ENCODE peak calls at places on chromosomes 2 and 18, in six cellular contexts. M, I, N, D, B and P are unnamed samples.

GRCh38 chr2:129085386-129085785 is 766.7 kb upstream of the HS6ST1 start:
- DNase-seq in M (no peak), I (no peak), N (no peak), D (no peak), B (no peak), P (no peak)

GRCh38 chr18:70245941-70246537 is 40.6 kb upstream of the RTTN start:
- DNase-seq in M (no peak), I (no peak), N (no peak), D (no peak), B (no peak), P (no peak)

GRCh38 chr2:149611100-149611820 is 23.7 kb upstream of the MMADHC start:
- DNase-seq in M (no peak), I (no peak), N (no peak), D (no peak), B (no peak), P (no peak)

GRCh38 chr18:6207941-6208340 is 206.8 kb downstream of the L3MBTL4 start:
- DNase-seq in M (no peak), I (no peak), N (no peak), D (no peak), B (no peak), P (no peak)

GRCh38 chr2:204705243-204705971 is 160.1 kb downstream of the PARD3B start:
- DNase-seq in M (no peak), I (no peak), N (no peak), D (no peak), B (no peak), P (peak)

GRCh38 chr2:240573516-240574385 is 5.5 kb downstream of the RNPEPL1 start:
- DNase-seq in M (no peak), I (no peak), N (no peak), D (no peak), B (no peak), P (no peak)

GRCh38 chr18:34947711-34948125 is 93.5 kb upstream of the MAPRE2 start:
- DNase-seq in M (no peak), I (no peak), N (no peak), D (no peak), B (no peak), P (peak)

GRCh38 chr2:39665811-39666488 is at the start of gene TMEM178A:
- DNase-seq in M (no peak), I (peak), N (no peak), D (peak), B (no peak), P (no peak)

GRCh38 chr2:119222863-119223520 is 642 bp upstream of the STEAP3 start:
- DNase-seq in M (no peak), I (no peak), N (no peak), D (no peak), B (no peak), P (no peak)

GRCh38 chr2:119224391-119224972 is 848 bp downstream of the STEAP3 start:
- DNase-seq in M (no peak), I (no peak), N (no peak), D (no peak), B (no peak), P (no peak)

GRCh38 chr2:119225084-119225864 is 1.6 kb downstream of the STEAP3 start:
- DNase-seq in M (peak), I (peak), N (no peak), D (no peak), B (no peak), P (no peak)

GRCh38 chr2:119222213-119222612 is 1.4 kb upstream of the STEAP3 start:
- DNase-seq in M (no peak), I (no peak), N (no peak), D (no peak), B (no peak), P (no peak)

GRCh38 chr2:119223521-119224390 is at the start of gene STEAP3:
- DNase-seq in M (peak), I (peak), N (peak), D (peak), B (peak), P (peak)
- TF ChIP-seq POLR2A in M (no peak), I (peak), N (peak), D (peak), B (peak), P (peak)

DNA sequence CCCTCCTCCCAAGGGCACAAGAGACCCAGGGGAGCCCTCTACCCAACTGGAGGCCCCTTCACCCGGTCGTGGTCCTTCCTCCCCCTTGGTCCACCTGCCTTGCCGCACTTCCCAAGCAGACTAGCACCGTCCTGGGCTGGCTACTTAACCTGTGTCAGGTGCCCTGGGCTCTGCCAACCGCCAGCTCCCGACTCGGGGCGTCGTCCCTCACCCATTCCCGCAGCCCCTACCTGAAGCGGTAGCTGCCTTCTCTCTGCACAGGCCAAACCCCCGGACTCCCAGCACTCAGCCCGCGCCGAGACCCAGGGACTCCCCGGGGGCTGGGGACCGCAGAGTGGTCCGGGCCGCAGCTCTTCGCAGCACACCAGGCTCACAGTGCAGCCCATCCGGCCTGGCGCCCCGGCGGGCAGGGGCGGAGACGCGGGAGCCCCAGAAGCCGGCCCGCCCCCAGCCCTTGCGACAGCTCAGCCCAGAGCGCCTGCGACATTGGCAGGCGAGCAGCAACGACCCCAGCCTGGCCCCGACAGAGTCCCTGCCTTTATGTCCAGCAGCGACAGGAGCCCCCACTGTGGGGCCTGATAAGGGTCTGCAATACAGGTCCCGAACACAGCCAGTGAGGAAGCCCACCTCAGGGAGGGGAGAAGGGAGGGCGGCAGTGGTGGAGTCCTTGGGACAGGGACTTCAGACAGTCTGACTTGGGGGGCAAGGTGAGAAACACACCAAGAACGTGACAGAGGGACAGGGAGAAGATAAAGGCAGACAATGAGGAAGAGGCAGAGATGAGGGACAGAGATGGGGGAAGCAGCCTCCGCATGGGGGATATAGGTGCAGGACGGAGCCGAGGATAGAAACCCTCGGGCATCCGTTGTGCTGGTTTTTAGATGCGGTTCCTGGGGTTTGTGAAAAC is 31.0 kb upstream of the TNS1 start:
- DNase-seq in M (no peak), I (no peak), N (no peak), D (no peak), B (peak), P (no peak)
- TF ChIP-seq POLR2A in M (no peak), I (no peak), N (peak), D (no peak), B (peak), P (no peak)

DNA sequence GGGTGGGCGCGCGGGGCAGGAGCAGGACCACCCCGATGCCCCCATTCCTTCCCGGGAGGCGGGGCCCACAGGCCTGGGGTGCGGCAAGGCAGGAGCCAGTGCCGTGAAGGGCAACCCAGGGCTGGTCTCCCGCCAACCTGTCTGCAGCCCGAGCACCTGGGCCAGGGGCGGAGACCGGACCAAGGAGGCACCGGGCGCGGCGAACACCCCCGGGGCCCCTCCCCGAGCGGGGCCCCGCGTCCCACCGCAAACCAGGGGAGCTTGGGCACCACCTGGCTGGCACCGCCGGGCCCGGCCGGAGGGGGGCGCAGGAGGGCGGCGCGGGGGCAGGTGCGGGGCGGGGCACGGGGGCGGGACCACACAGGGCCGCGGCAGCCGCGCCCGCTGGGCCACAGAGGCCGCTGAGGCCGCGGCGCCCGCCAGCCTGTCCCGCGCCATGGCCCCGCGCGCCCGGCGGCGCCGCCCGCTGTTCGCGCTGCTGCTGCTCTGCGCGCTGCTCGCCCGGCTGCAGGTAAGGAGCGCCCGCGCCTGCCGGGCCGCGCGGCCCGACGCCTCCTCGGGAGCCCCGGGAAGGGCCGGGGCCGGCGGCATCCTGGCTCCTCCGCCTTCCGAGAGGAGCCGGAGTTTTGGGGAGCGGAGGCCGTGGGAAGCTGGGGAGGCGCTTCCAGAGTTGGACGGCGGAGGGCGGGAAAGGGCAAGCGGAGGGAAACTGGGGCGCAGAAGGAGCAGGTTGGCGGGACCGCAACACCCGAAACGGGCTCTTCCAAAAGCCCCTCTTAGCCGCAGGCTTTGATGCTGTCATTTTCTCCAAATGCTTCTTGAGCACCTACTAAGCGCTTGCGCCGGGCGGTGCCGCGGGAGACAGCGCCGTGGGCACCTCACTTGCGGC is at the start of gene TNFRSF11A:
- DNase-seq in M (peak), I (peak), N (peak), D (peak), B (peak), P (peak)
- TF ChIP-seq POLR2A in M (no peak), I (peak), N (no peak), D (no peak), B (no peak), P (peak)

GRCh38 chr2:71224935-71225334 is 2.0 kb downstream of the PAIP2B start:
- DNase-seq in M (no peak), I (no peak), N (no peak), D (no peak), B (no peak), P (no peak)

GRCh38 chr2:71224457-71224856 is 2.4 kb downstream of the PAIP2B start:
- DNase-seq in M (no peak), I (no peak), N (no peak), D (no peak), B (no peak), P (no peak)

GRCh38 chr2:71226391-71226964 is 425 bp downstream of the PAIP2B start:
- DNase-seq in M (peak), I (no peak), N (peak), D (no peak), B (peak), P (no peak)

GRCh38 chr2:71223767-71224333 is 3.1 kb downstream of the PAIP2B start:
- DNase-seq in M (peak), I (peak), N (peak), D (no peak), B (peak), P (peak)

GRCh38 chr2:71226965-71227560 is at the start of gene PAIP2B:
- DNase-seq in M (peak), I (peak), N (peak), D (peak), B (peak), P (peak)
- TF ChIP-seq POLR2A in M (peak), I (peak), N (peak), D (no peak), B (no peak), P (peak)

GRCh38 chr2:25426326-25426725 is 84.6 kb upstream of the DNMT3A start:
- DNase-seq in M (no peak), I (no peak), N (no peak), D (no peak), B (no peak), P (no peak)

GRCh38 chr2:25430556-25430955 is 88.8 kb upstream of the DNMT3A start:
- DNase-seq in M (no peak), I (no peak), N (no peak), D (no peak), B (no peak), P (no peak)

GRCh38 chr2:25435421-25435820 is 93.7 kb upstream of the DNMT3A start:
- DNase-seq in M (no peak), I (no peak), N (no peak), D (no peak), B (no peak), P (no peak)

DNA sequence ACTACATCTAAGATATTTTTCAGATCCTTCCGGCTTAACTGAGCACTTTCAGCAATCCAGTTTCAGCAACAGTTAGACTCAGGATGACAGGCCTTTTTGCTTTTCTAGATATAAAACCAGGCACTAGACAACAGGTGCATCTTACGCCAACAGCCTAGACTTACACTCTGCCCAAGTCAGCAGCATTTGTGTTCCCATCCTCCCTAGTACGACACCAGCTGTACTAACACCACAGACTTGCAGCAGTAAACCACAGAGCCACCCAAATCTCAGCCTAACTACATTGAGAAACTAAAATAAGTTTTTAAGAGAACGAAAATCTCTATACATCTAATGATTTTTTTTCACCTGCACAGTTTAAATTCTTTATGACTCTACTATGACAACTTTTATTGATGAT is 89.9 kb upstream of the DNMT3A start:
- DNase-seq in M (no peak), I (no peak), N (no peak), D (no peak), B (no peak), P (no peak)
- TF ChIP-seq POLR2A in M (no peak), I (no peak), N (no peak), D (no peak), B (no peak), P (no peak)

GRCh38 chr18:76273956-76274355 is 221.1 kb downstream of the ZNF516 start:
- DNase-seq in M (no peak), I (no peak), N (no peak), D (no peak), B (no peak), P (no peak)
- TF ChIP-seq POLR2A in M (no peak), I (no peak), N (no peak), D (no peak), B (no peak), P (no peak)

DNA sequence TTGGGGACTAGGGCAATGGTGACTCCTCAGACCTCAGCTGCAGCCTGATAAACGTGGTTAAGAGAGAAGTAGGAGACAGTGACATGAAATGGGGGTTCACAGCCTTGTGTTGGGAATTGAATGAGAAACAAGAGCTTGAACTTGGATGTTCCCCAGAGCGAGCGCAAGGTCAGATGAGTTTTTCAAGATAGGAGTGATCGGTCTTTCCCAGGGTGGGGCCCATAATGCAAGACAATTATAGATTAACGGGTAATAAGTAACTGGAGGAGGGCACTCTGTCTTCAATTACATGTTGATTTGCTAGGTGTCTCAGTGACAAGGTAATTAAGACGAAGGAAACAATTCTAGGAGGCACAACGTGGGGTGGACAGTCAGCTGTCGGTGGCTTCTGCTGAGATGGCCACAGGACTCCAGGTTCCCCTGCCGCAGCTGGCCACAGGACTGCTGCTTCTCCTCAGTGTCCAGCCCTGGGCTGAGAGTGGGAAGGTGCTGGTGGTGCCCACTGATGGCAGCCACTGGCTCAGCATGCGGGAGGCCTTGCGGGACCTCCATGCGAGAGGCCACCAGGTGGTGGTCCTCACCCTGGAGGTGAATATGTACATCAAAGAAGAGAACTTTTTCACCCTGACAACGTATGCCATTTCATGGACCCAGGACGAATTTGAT is at the start of gene UGT1A5:
- DNase-seq in M (no peak), I (no peak), N (no peak), D (no peak), B (no peak), P (no peak)
- TF ChIP-seq POLR2A in M (no peak), I (no peak), N (no peak), D (no peak), B (no peak), P (no peak)